ENCODE peak calls at places on chromosomes 2 and 18, in six cellular contexts. I is SHP77, T is GM04504, E is GM13977, Z is GM19239, K is H54. U is an unnamed sample.

GRCh38 chr2:43293744-43294695 is 67.6 kb upstream of the ZFP36L2 start:
- DNase-seq in E (peak), Z (peak), I (peak), T (peak), K (peak), U (peak)

GRCh38 chr2:148607553-148607952 is 37.0 kb upstream of the EPC2 start:
- DNase-seq in Z (no peak), T (no peak), I (no peak), K (no peak), E (no peak), U (no peak)

GRCh38 chr2:180411631-180412030 is 404.5 kb upstream of the CWC22 start:
- DNase-seq in K (no peak), E (no peak), T (no peak), Z (no peak), I (no peak), U (no peak)

GRCh38 chr2:119247844-119248271 is 24.2 kb downstream of the STEAP3 start:
- DNase-seq in T (no peak), K (no peak), Z (no peak), E (no peak), I (no peak), U (no peak)

GRCh38 chr2:184598313-184599053 is at the start of gene ZNF804A:
- DNase-seq in K (peak), E (peak), Z (peak), T (no peak), I (peak), U (no peak)

GRCh38 chr18:61643884-61644647 is 248.7 kb downstream of the RNF152 start:
- DNase-seq in I (no peak), E (no peak), T (no peak), K (no peak), Z (no peak), U (no peak)

GRCh38 chr2:53724511-53724910 is 43.1 kb upstream of the CHAC2 start:
- DNase-seq in E (no peak), I (no peak), Z (no peak), K (no peak), T (peak), U (no peak)

GRCh38 chr2:42545714-42546390 is 22.6 kb upstream of the MTA3 start:
- DNase-seq in E (no peak), Z (no peak), I (no peak), K (no peak), T (no peak), U (no peak)

GRCh38 chr2:120441744-120442471 is 96.0 kb downstream of the INHBB start:
- DNase-seq in Z (no peak), I (peak), K (no peak), E (no peak), T (no peak), U (no peak)

GRCh38 chr2:37039580-37039979 is 44.6 kb downstream of the HEATR5B start:
- DNase-seq in T (no peak), Z (no peak), I (no peak), E (no peak), K (no peak), U (no peak)

GRCh38 chr18:74715306-74715705 is 117.6 kb downstream of the ZNF407 start:
- DNase-seq in K (no peak), T (no peak), Z (no peak), E (no peak), I (no peak), U (no peak)

GRCh38 chr2:159209341-159210306 is 76.9 kb downstream of the WDSUB1 start:
- DNase-seq in I (no peak), Z (no peak), K (no peak), E (no peak), T (no peak), U (no peak)

GRCh38 chr2:160270571-160271113 is 70.6 kb upstream of the ITGB6 start:
- DNase-seq in E (no peak), T (no peak), Z (no peak), I (no peak), K (peak), U (no peak)

GRCh38 chr2:146123256-146123655 is 1603.3 kb upstream of the ZEB2 start:
- DNase-seq in Z (no peak), E (no peak), T (no peak), K (no peak), I (no peak), U (no peak)

GRCh38 chr2:117980783-117981676 is 32.8 kb downstream of the CCDC93 start:
- DNase-seq in Z (no peak), I (no peak), T (peak), K (peak), E (no peak), U (peak)

GRCh38 chr18:37322497-37323035 is 243.0 kb downstream of the CELF4 start:
- DNase-seq in E (peak), Z (peak), K (peak), I (peak), T (peak), U (no peak)

GRCh38 chr18:29753379-29753778 is 1289.2 kb downstream of the DSC3 start:
- DNase-seq in E (no peak), Z (no peak), T (no peak), I (no peak), K (no peak), U (no peak)

GRCh38 chr2:238237441-238237840 is 2.4 kb downstream of the HES6 start:
- DNase-seq in I (no peak), E (no peak), K (no peak), Z (no peak), T (no peak), U (no peak)

GRCh38 chr2:54073796-54074195 is 41.6 kb upstream of the ACYP2 start:
- DNase-seq in T (no peak), K (no peak), Z (no peak), E (no peak), I (no peak), U (no peak)

U was measured in HFF-Myc.